ENCODE peak calls at places on chromosomes 4 and X, in four cellular contexts. Y, C, Z and G are unnamed samples.

GRCh38 chr4:67682266-67682665 is 18.7 kb downstream of the UBA6 start:
- DNase-seq in Y (no peak), C (no peak), Z (no peak), G (no peak)

GRCh38 chrX:30702736-30703135 is 49.5 kb downstream of the GK start:
- DNase-seq in Y (no peak), C (peak; percentile 65), Z (no peak), G (peak; percentile 67)

GRCh38 chr4:48813984-48814383 is 16.9 kb upstream of the OCIAD1 start:
- DNase-seq in Y (no peak), C (no peak), Z (no peak), G (no peak)

GRCh38 chr4:177064116-177064515 is 245.6 kb upstream of the NEIL3 start:
- DNase-seq in Y (no peak), C (no peak), Z (no peak), G (no peak)

GRCh38 chr4:26325191-26325590 is 4.4 kb downstream of the RBPJ start:
- DNase-seq in Y (no peak), C (peak; percentile 76), Z (peak; percentile 36), G (no peak)

GRCh38 chr4:70531981-70532380 is 13.6 kb downstream of the AMTN start:
- DNase-seq in Y (no peak), C (peak; percentile 5), Z (no peak), G (no peak)

GRCh38 chr4:4735136-4735754 is 124.2 kb upstream of the MSX1 start:
- DNase-seq in Y (no peak), C (no peak), Z (no peak), G (no peak)

GRCh38 chrX:23332101-23332887 is 2.4 kb upstream of the PTCHD1 start:
- DNase-seq in Y (no peak), C (no peak), Z (peak; percentile 28), G (no peak)

GRCh38 chr4:19478791-19479190 is 772.9 kb upstream of the SLIT2 start:
- DNase-seq in Y (no peak), C (peak; percentile 63), Z (no peak), G (no peak)

GRCh38 chr4:48112017-48112667 is 21.9 kb downstream of the TXK start:
- DNase-seq in Y (no peak), C (no peak), Z (peak; percentile 54), G (no peak)

GRCh38 chr4:26320159-26320452 is 708 bp upstream of the RBPJ start:
- DNase-seq in Y (no peak), C (no peak), Z (peak; percentile 68), G (no peak)

GRCh38 chr4:91631335-91631734 is 672.4 kb upstream of the GRID2 start:
- DNase-seq in Y (no peak), C (no peak), Z (no peak), G (no peak)

GRCh38 chr4:102535398-102536082 is 34.4 kb downstream of the NFKB1 start:
- DNase-seq in Y (no peak), C (peak; percentile 77), Z (no peak), G (no peak)

GRCh38 chr4:142815834-142816233 is 30.3 kb downstream of the INPP4B start:
- DNase-seq in Y (no peak), C (peak; percentile 66), Z (peak; percentile 50), G (peak; percentile 24)

DNA sequence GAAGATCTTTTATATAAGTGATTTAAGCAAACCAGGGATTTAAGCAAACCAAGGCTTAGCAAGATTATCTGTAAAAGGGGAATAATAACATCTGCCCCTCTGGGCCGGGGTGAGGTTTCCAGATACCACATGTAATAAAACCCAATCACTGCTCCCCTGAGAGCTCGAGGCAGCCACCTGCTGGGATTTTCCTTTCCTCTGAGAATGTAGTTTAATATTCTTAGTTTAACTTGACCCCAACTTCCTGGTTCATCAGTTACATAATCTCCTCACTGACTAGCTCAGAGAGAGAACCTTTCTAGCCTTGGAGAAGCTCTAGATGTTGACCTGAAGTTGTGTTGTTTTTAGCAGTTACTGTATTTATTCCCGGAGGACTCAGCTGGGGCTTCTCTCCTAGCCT is 322.4 kb downstream of the ARHGAP10 start:
- DNase-seq in Y (no peak), C (peak; percentile 70), Z (peak; percentile 21), G (no peak)
- TF ChIP-seq CTCF in Y (no peak), C (peak; percentile 19), Z (no peak), G (no peak)

DNA sequence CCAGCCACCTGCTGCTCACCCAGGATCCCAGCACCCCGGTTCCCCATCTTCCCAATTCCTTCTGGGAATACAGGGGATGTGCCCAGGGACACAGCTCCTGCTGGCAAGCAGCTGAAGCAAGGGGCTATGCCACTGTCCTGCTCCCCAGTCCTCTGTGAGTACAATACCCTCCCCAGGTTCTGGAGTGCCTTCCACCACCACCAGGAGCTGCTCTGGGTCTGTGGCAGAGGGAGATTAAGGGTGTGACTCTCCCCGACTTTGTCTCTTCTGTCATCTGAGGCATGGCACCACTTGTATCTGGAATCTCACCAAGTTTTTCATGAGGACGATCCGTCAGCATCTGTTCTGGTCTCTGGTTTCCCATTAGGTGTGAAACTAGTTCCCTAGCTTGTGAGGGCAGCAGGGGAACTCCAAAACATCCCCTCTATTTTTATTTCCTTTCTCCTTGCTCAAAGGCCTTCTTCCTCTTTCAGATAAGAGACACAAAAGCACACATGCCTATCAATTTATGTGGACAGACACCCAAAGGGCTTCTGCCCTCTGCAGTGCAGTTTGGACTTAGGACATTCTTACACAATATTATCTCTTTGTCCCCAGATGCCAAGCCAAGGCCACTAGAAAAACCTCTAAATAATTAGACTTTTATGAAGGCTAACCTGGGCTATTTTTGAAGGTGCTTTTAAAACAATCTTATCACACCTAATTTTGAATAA is 26.8 kb downstream of the MGST2 start:
- DNase-seq in Y (no peak), C (no peak), Z (no peak), G (no peak)
- TF ChIP-seq CTCF in Y (peak; percentile 8), C (peak; percentile 43), Z (no peak), G (peak; percentile 10)

GRCh38 chrX:9700555-9700954 is 65.1 kb downstream of the GPR143 start:
- DNase-seq in Y (no peak), C (no peak), Z (no peak), G (no peak)
- TF ChIP-seq CTCF in Y (no peak), C (peak; percentile 3), Z (no peak), G (no peak)

GRCh38 chrX:136061302-136061701 is 76.1 kb downstream of the SLC9A6 start:
- DNase-seq in Y (no peak), C (no peak), Z (no peak), G (no peak)

GRCh38 chrX:136059350-136059749 is 74.1 kb downstream of the SLC9A6 start:
- DNase-seq in Y (no peak), C (no peak), Z (no peak), G (no peak)

GRCh38 chrX:136055651-136056221 is 70.5 kb downstream of the SLC9A6 start:
- DNase-seq in Y (no peak), C (peak; percentile 85), Z (no peak), G (peak; percentile 91)

GRCh38 chrX:136063340-136064079 is 78.3 kb downstream of the SLC9A6 start:
- DNase-seq in Y (no peak), C (peak; percentile 87), Z (no peak), G (no peak)

DNA sequence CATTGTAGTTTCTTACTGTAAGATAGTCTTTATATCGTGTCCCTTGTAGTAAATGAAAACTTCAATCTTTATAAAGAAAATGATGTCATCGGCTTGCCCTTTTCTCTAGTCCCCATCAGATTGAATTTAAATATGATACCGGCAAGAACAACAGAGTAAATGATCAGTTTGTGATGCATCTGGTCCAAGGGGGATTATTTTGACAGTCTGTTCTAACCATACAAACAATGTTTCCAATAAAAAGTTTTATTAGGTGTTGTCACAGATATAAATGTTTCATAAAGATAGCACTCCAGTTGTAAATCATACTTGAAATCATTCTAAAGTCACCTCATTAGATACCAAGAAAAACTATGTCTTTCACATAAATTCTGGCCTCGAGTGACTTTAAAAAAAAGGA is 72.3 kb downstream of the SLC9A6 start:
- DNase-seq in Y (no peak), C (no peak), Z (no peak), G (no peak)
- TF ChIP-seq CTCF in Y (no peak), C (no peak), Z (no peak), G (no peak)

GRCh38 chrX:72046447-72046846 is 85.3 kb downstream of the RTL5 start:
- DNase-seq in Y (no peak), C (no peak), Z (no peak), G (no peak)
- TF ChIP-seq CTCF in Y (no peak), C (no peak), Z (no peak), G (no peak)

GRCh38 chr4:124428648-124429047 is 283.9 kb downstream of the ANKRD50 start:
- DNase-seq in Y (no peak), C (no peak), Z (no peak), G (no peak)

GRCh38 chr4:124431663-124432192 is 280.8 kb downstream of the ANKRD50 start:
- DNase-seq in Y (no peak), C (peak; percentile 24), Z (no peak), G (no peak)

GRCh38 chr4:124427095-124427767 is 285.3 kb downstream of the ANKRD50 start:
- DNase-seq in Y (no peak), C (no peak), Z (no peak), G (no peak)

GRCh38 chr4:124432500-124432899 is 280.0 kb downstream of the ANKRD50 start:
- DNase-seq in Y (no peak), C (peak; percentile 70), Z (no peak), G (no peak)

GRCh38 chr4:124429746-124430250 is 282.7 kb downstream of the ANKRD50 start:
- DNase-seq in Y (no peak), C (peak; percentile 46), Z (no peak), G (no peak)
- TF ChIP-seq CTCF in Y (no peak), C (peak; percentile 14), Z (no peak), G (no peak)